ENCODE peak calls at places on chromosomes 2 and 18, in six cellular contexts. M is chondrocyte; F is lower leg skin; O is GM12865; S is CD8-positive, alpha-beta T cell; J is ovary. T is an unnamed sample.

GRCh38 chr2:19349911-19350677 is 8.3 kb downstream of the OSR1 start:
- DNase-seq in M (peak), F (peak), O (peak), S (no peak), J (peak), T (peak)

GRCh38 chr2:182142062-182142461 is 156.4 kb downstream of the PPP1R1C start:
- DNase-seq in M (no peak), F (no peak), O (no peak), S (no peak), J (no peak), T (no peak)

GRCh38 chr18:53605198-53605597 is 619.3 kb downstream of the MBD2 start:
- DNase-seq in M (no peak), F (no peak), O (no peak), S (no peak), J (no peak), T (no peak)

GRCh38 chr2:174059178-174059874 is 94.2 kb upstream of the SP3 start:
- DNase-seq in M (no peak), F (no peak), O (no peak), S (no peak), J (no peak), T (no peak)

GRCh38 chr2:85318222-85319182 is 9.3 kb downstream of the TGOLN2 start:
- DNase-seq in M (no peak), F (no peak), O (peak), S (no peak), J (no peak), T (peak)

GRCh38 chr2:240688563-240688919 is 3.1 kb upstream of the AQP12A start:
- DNase-seq in M (peak), F (peak), O (no peak), S (no peak), J (no peak), T (peak)

GRCh38 chr2:219707496-219708285 is 80.3 kb downstream of the SLC4A3 start:
- DNase-seq in M (no peak), F (peak), O (no peak), S (no peak), J (no peak), T (no peak)

GRCh38 chr2:224359569-224359968 is 42.3 kb downstream of the FAM124B start:
- DNase-seq in M (no peak), F (no peak), O (peak), S (no peak), J (no peak), T (peak)

GRCh38 chr18:39647627-39648502 is 2082.3 kb upstream of the CELF4 start:
- DNase-seq in M (no peak), F (no peak), O (no peak), S (no peak), J (no peak), T (no peak)

GRCh38 chr18:34494359-34494696 is 215.8 kb upstream of the DTNA start:
- DNase-seq in M (peak), F (no peak), O (no peak), S (no peak), J (no peak), T (no peak)

GRCh38 chr2:68653538-68653982 is 10.2 kb downstream of the PROKR1 start:
- DNase-seq in M (no peak), F (no peak), O (peak), S (peak), J (peak), T (peak)

GRCh38 chr18:42514522-42514921 is 559.5 kb downstream of the PIK3C3 start:
- DNase-seq in M (no peak), F (no peak), O (no peak), S (no peak), J (no peak), T (no peak)

GRCh38 chr2:62339837-62340236 is 143.9 kb downstream of the B3GNT2 start:
- DNase-seq in M (no peak), F (no peak), O (no peak), S (no peak), J (no peak), T (no peak)

GRCh38 chr2:62337403-62337802 is 141.5 kb downstream of the B3GNT2 start:
- DNase-seq in M (no peak), F (no peak), O (no peak), S (no peak), J (no peak), T (no peak)

GRCh38 chr2:62343206-62343605 is 147.3 kb downstream of the B3GNT2 start:
- DNase-seq in M (no peak), F (no peak), O (peak), S (no peak), J (no peak), T (no peak)

GRCh38 chr2:62340981-62341624 is 145.2 kb downstream of the B3GNT2 start:
- DNase-seq in M (no peak), F (no peak), O (peak), S (no peak), J (no peak), T (peak)

DNA sequence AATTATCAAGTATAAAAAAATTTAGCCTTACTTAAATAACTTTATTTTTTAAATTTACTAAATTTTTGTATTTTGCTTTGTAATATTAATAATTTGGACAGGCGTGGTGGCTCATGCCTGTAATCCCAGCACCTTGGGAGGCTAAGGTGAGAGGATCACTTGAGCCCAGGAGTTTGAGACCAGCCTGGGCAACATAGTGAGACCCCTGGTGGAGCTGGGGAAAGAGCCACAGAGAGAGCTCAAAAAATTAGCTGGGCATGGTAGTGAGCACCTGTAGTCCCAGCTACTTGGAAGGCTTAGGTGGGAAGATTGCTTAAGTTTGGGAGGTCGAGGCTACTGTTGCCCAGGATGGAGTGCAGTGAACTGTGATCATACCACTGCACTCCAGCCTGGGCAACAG is 143.5 kb downstream of the B3GNT2 start:
- DNase-seq in M (no peak), F (no peak), O (no peak), S (no peak), J (no peak), T (no peak)
- TF ChIP-seq CTCF in M (peak), F (no peak), O (peak), S (no peak), J (no peak), T (peak)

GRCh38 chr18:46917108-46917807 is at the start of the genes KATNAL2 and PIAS2:
- DNase-seq in M (peak), F (peak), O (peak), S (peak), J (peak), T (peak)
- TF ChIP-seq CTCF in M (peak), F (no peak), O (no peak), S (no peak), J (no peak), T (peak)

GRCh38 chr2:205763708-205764501 is 81.6 kb downstream of the NRP2 start:
- DNase-seq in M (no peak), F (peak), O (no peak), S (no peak), J (peak), T (no peak)
- TF ChIP-seq CTCF in M (peak), F (no peak), O (peak), S (no peak), J (no peak), T (peak)

DNA sequence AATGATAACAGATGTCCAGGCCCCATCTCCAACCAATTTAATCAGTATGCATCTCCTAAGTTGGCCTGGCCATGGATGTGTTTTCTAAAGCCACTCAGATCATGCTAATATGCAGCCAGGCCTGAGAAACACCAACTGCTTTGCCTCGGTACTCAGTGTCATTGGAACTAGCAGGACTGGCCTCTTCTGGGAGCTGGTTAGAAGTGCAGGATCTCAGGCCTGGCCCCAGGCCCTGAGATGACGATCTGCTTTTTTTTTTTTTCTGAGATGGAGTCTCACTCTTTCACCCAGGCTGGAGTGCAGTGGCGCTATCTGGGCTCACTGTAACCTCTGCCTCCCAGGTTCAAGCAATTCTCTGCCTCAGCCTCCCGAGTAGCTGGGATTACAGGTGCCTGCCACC is 69.1 kb downstream of the IRS1 start:
- DNase-seq in M (no peak), F (no peak), O (no peak), S (no peak), J (no peak), T (no peak)
- TF ChIP-seq CTCF in M (peak), F (no peak), O (no peak), S (no peak), J (no peak), T (no peak)